ENCODE peak calls at places on chromosomes 3 and 15, in seven cellular contexts. One of them, this sample, is unnamed.

GRCh38 chr3:76365284-76365683 is 579.9 kb upstream of the ZNF717 start:
- DNase-seq in caudate nucleus: no peak
- DNase-seq in HT-29: no peak
- DNase-seq in progenitor cell of endocrine pancreas: no peak
- DNase-seq in body of pancreas: no peak
- DNase-seq in dermis blood vessel endothelial cell: no peak
- DNase-seq in lung: no peak
- DNase-seq in this sample: no peak

GRCh38 chr3:134030801-134031619 is 1.3 kb upstream of the SLCO2A1 start:
- DNase-seq in lung: no peak
- DNase-seq in body of pancreas: no peak
- DNase-seq in dermis blood vessel endothelial cell: no peak
- DNase-seq in progenitor cell of endocrine pancreas: no peak
- DNase-seq in HT-29: no peak
- DNase-seq in caudate nucleus: no peak
- DNase-seq in this sample: no peak

GRCh38 chr15:48396020-48396419 is 64.8 kb downstream of the DUT start:
- DNase-seq in lung: no peak
- DNase-seq in caudate nucleus: no peak
- DNase-seq in body of pancreas: no peak
- DNase-seq in HT-29: no peak
- DNase-seq in progenitor cell of endocrine pancreas: no peak
- DNase-seq in dermis blood vessel endothelial cell: no peak
- DNase-seq in this sample: peak

GRCh38 chr15:101684384-101684783 is 32.2 kb upstream of the TM2D3 start:
- DNase-seq in body of pancreas: no peak
- DNase-seq in lung: no peak
- DNase-seq in HT-29: no peak
- DNase-seq in dermis blood vessel endothelial cell: no peak
- DNase-seq in caudate nucleus: no peak
- DNase-seq in progenitor cell of endocrine pancreas: no peak
- DNase-seq in this sample: no peak

GRCh38 chr15:98773616-98774015 is 125.3 kb downstream of the IGF1R start:
- DNase-seq in HT-29: no peak
- DNase-seq in dermis blood vessel endothelial cell: no peak
- DNase-seq in lung: no peak
- DNase-seq in caudate nucleus: no peak
- DNase-seq in body of pancreas: no peak
- DNase-seq in progenitor cell of endocrine pancreas: no peak
- DNase-seq in this sample: peak

GRCh38 chr15:93291380-93291779 is 202.4 kb upstream of the RGMA start:
- DNase-seq in caudate nucleus: no peak
- DNase-seq in HT-29: no peak
- DNase-seq in dermis blood vessel endothelial cell: no peak
- DNase-seq in body of pancreas: no peak
- DNase-seq in lung: no peak
- DNase-seq in progenitor cell of endocrine pancreas: no peak
- DNase-seq in this sample: no peak

GRCh38 chr15:43441316-43441715 is 51.6 kb downstream of the TP53BP1 start:
- DNase-seq in HT-29: no peak
- DNase-seq in body of pancreas: no peak
- DNase-seq in lung: no peak
- DNase-seq in dermis blood vessel endothelial cell: peak
- DNase-seq in caudate nucleus: no peak
- DNase-seq in progenitor cell of endocrine pancreas: no peak
- DNase-seq in this sample: no peak

GRCh38 chr15:45114076-45114750 is at the start of the genes DUOX2 and DUOXA2:
- DNase-seq in progenitor cell of endocrine pancreas: no peak
- DNase-seq in body of pancreas: no peak
- DNase-seq in lung: no peak
- DNase-seq in HT-29: no peak
- DNase-seq in caudate nucleus: no peak
- DNase-seq in dermis blood vessel endothelial cell: no peak
- DNase-seq in this sample: peak

GRCh38 chr15:79025802-79026201 is 64.8 kb downstream of the RASGRF1 start:
- DNase-seq in body of pancreas: no peak
- DNase-seq in caudate nucleus: no peak
- DNase-seq in lung: no peak
- DNase-seq in HT-29: no peak
- DNase-seq in dermis blood vessel endothelial cell: no peak
- DNase-seq in progenitor cell of endocrine pancreas: no peak
- DNase-seq in this sample: no peak

GRCh38 chr3:130442284-130442683 is 74.7 kb upstream of the COL6A6 start:
- DNase-seq in dermis blood vessel endothelial cell: no peak
- DNase-seq in body of pancreas: no peak
- DNase-seq in HT-29: no peak
- DNase-seq in progenitor cell of endocrine pancreas: no peak
- DNase-seq in caudate nucleus: no peak
- DNase-seq in lung: peak
- DNase-seq in this sample: peak

GRCh38 chr15:35545316-35545824 is 595 bp downstream of the DPH6 start:
- DNase-seq in HT-29: peak
- DNase-seq in lung: peak
- DNase-seq in caudate nucleus: no peak
- DNase-seq in dermis blood vessel endothelial cell: peak
- DNase-seq in progenitor cell of endocrine pancreas: no peak
- DNase-seq in body of pancreas: peak
- DNase-seq in this sample: no peak

GRCh38 chr3:107740992-107741896 is 218.5 kb downstream of the BBX start:
- DNase-seq in lung: no peak
- DNase-seq in HT-29: peak
- DNase-seq in caudate nucleus: no peak
- DNase-seq in body of pancreas: no peak
- DNase-seq in progenitor cell of endocrine pancreas: no peak
- DNase-seq in dermis blood vessel endothelial cell: peak
- DNase-seq in this sample: no peak

GRCh38 chr3:13143381-13144004 is 70.3 kb upstream of the IQSEC1 start:
- DNase-seq in caudate nucleus: no peak
- DNase-seq in lung: no peak
- DNase-seq in dermis blood vessel endothelial cell: no peak
- DNase-seq in HT-29: no peak
- DNase-seq in progenitor cell of endocrine pancreas: no peak
- DNase-seq in body of pancreas: no peak
- DNase-seq in this sample: peak

GRCh38 chr15:49045691-49046112 is 544 bp downstream of the SECISBP2L start:
- DNase-seq in progenitor cell of endocrine pancreas: no peak
- DNase-seq in HT-29: peak
- DNase-seq in caudate nucleus: no peak
- DNase-seq in dermis blood vessel endothelial cell: peak
- DNase-seq in body of pancreas: no peak
- DNase-seq in lung: peak
- DNase-seq in this sample: no peak

GRCh38 chr15:91021516-91022074 is 799 bp downstream of the VPS33B start:
- DNase-seq in progenitor cell of endocrine pancreas: no peak
- DNase-seq in dermis blood vessel endothelial cell: peak
- DNase-seq in body of pancreas: no peak
- DNase-seq in lung: no peak
- DNase-seq in HT-29: peak
- DNase-seq in caudate nucleus: no peak
- DNase-seq in this sample: no peak

GRCh38 chr3:54628888-54629368 is 298.9 kb downstream of the LRTM1 start:
- DNase-seq in progenitor cell of endocrine pancreas: no peak
- DNase-seq in body of pancreas: no peak
- DNase-seq in dermis blood vessel endothelial cell: no peak
- DNase-seq in lung: no peak
- DNase-seq in caudate nucleus: no peak
- DNase-seq in HT-29: no peak
- DNase-seq in this sample: peak

GRCh38 chr3:171543759-171544284 is 83.6 kb upstream of the TNIK start:
- DNase-seq in progenitor cell of endocrine pancreas: no peak
- DNase-seq in lung: no peak
- DNase-seq in dermis blood vessel endothelial cell: no peak
- DNase-seq in caudate nucleus: no peak
- DNase-seq in HT-29: no peak
- DNase-seq in body of pancreas: no peak
- DNase-seq in this sample: no peak

GRCh38 chr3:193840111-193840641 is 247.2 kb downstream of the OPA1 start:
- DNase-seq in body of pancreas: no peak
- DNase-seq in dermis blood vessel endothelial cell: no peak
- DNase-seq in progenitor cell of endocrine pancreas: no peak
- DNase-seq in HT-29: peak
- DNase-seq in caudate nucleus: no peak
- DNase-seq in lung: no peak
- DNase-seq in this sample: no peak

GRCh38 chr3:79521221-79521848 is 246.5 kb downstream of the ROBO1 start:
- DNase-seq in HT-29: peak
- DNase-seq in dermis blood vessel endothelial cell: peak
- DNase-seq in caudate nucleus: no peak
- DNase-seq in progenitor cell of endocrine pancreas: no peak
- DNase-seq in lung: no peak
- DNase-seq in body of pancreas: peak
- DNase-seq in this sample: no peak

GRCh38 chr3:73046195-73046594 is 15.3 kb upstream of the EBLN2 start:
- DNase-seq in HT-29: no peak
- DNase-seq in progenitor cell of endocrine pancreas: no peak
- DNase-seq in caudate nucleus: no peak
- DNase-seq in body of pancreas: no peak
- DNase-seq in dermis blood vessel endothelial cell: no peak
- DNase-seq in lung: no peak
- DNase-seq in this sample: no peak

GRCh38 chr3:171954644-171955365 is 84.6 kb upstream of the FNDC3B start:
- DNase-seq in body of pancreas: no peak
- DNase-seq in progenitor cell of endocrine pancreas: no peak
- DNase-seq in HT-29: peak
- DNase-seq in dermis blood vessel endothelial cell: peak
- DNase-seq in caudate nucleus: no peak
- DNase-seq in lung: no peak
- DNase-seq in this sample: no peak

GRCh38 chr15:57537951-57538506 is 53.7 kb upstream of the MYZAP start:
- DNase-seq in body of pancreas: no peak
- DNase-seq in progenitor cell of endocrine pancreas: no peak
- DNase-seq in HT-29: no peak
- DNase-seq in caudate nucleus: no peak
- DNase-seq in dermis blood vessel endothelial cell: no peak
- DNase-seq in lung: no peak
- DNase-seq in this sample: no peak

GRCh38 chr3:65833761-65834505 is 204.8 kb downstream of the MAGI1 start:
- DNase-seq in HT-29: no peak
- DNase-seq in dermis blood vessel endothelial cell: peak
- DNase-seq in lung: no peak
- DNase-seq in progenitor cell of endocrine pancreas: no peak
- DNase-seq in caudate nucleus: no peak
- DNase-seq in body of pancreas: no peak
- DNase-seq in this sample: no peak